ENCODE peak calls at places on chromosomes 11 and 22, in five cellular contexts. One of them, this sample, is unnamed.

GRCh38 chr11:19978668-19979518 is 181.4 kb downstream of the DBX1 start:
- DNase-seq in aorta: peak; percentile 82
- DNase-seq in CD8-positive, alpha-beta memory T cell: no peak
- DNase-seq in OCI-LY7: no peak
- DNase-seq in esophagus squamous epithelium: no peak
- DNase-seq in this sample: no peak

GRCh38 chr11:126082251-126083109 is 19.8 kb upstream of the CDON start:
- DNase-seq in aorta: no peak
- DNase-seq in CD8-positive, alpha-beta memory T cell: no peak
- DNase-seq in OCI-LY7: no peak
- DNase-seq in esophagus squamous epithelium: no peak
- DNase-seq in this sample: peak; percentile 8

GRCh38 chr22:33271390-33272161 is 213.4 kb upstream of the SYN3 start:
- DNase-seq in aorta: peak; percentile 89
- DNase-seq in CD8-positive, alpha-beta memory T cell: no peak
- DNase-seq in OCI-LY7: peak; percentile 99
- DNase-seq in esophagus squamous epithelium: no peak
- DNase-seq in this sample: no peak

GRCh38 chr22:25564979-25565677 is 653 bp downstream of the GRK3 start:
- DNase-seq in aorta: peak; percentile 80
- DNase-seq in CD8-positive, alpha-beta memory T cell: peak; percentile 11
- DNase-seq in OCI-LY7: peak; percentile 39
- DNase-seq in esophagus squamous epithelium: no peak
- DNase-seq in this sample: no peak

GRCh38 chr11:105821781-105822180 is 200.3 kb downstream of the MSANTD4 start:
- DNase-seq in aorta: no peak
- DNase-seq in CD8-positive, alpha-beta memory T cell: no peak
- DNase-seq in OCI-LY7: no peak
- DNase-seq in esophagus squamous epithelium: no peak
- DNase-seq in this sample: no peak

GRCh38 chr11:7672960-7673723 is at the start of gene CYB5R2:
- DNase-seq in aorta: peak; percentile 94
- DNase-seq in CD8-positive, alpha-beta memory T cell: no peak
- DNase-seq in OCI-LY7: no peak
- DNase-seq in esophagus squamous epithelium: no peak
- DNase-seq in this sample: no peak

GRCh38 chr22:40030757-40031092 is 36.0 kb downstream of the FAM83F start:
- DNase-seq in aorta: peak; percentile 30
- DNase-seq in CD8-positive, alpha-beta memory T cell: no peak
- DNase-seq in OCI-LY7: no peak
- DNase-seq in esophagus squamous epithelium: no peak
- DNase-seq in this sample: no peak

GRCh38 chr11:124953753-124954624 is at the start of gene CCDC15:
- DNase-seq in aorta: peak; percentile 99
- DNase-seq in CD8-positive, alpha-beta memory T cell: peak; percentile 93
- DNase-seq in OCI-LY7: peak; percentile 97
- DNase-seq in esophagus squamous epithelium: peak; percentile 88
- DNase-seq in this sample: peak; percentile 99

GRCh38 chr22:27278986-27279385 is 522.6 kb downstream of the MN1 start:
- DNase-seq in aorta: no peak
- DNase-seq in CD8-positive, alpha-beta memory T cell: no peak
- DNase-seq in OCI-LY7: no peak
- DNase-seq in esophagus squamous epithelium: no peak
- DNase-seq in this sample: no peak

GRCh38 chr11:67571443-67571842 is 12.2 kb upstream of the GSTP1 start:
- DNase-seq in aorta: no peak
- DNase-seq in CD8-positive, alpha-beta memory T cell: no peak
- DNase-seq in OCI-LY7: no peak
- DNase-seq in esophagus squamous epithelium: no peak
- DNase-seq in this sample: no peak

GRCh38 chr11:66311965-66312548 is 4.8 kb downstream of the CD248 start:
- DNase-seq in aorta: peak; percentile 96
- DNase-seq in CD8-positive, alpha-beta memory T cell: peak; percentile 100
- DNase-seq in OCI-LY7: peak; percentile 98
- DNase-seq in esophagus squamous epithelium: peak; percentile 92
- DNase-seq in this sample: peak; percentile 88

GRCh38 chr11:120505801-120506425 is 5.6 kb upstream of the GRIK4 start:
- DNase-seq in aorta: no peak
- DNase-seq in CD8-positive, alpha-beta memory T cell: no peak
- DNase-seq in OCI-LY7: no peak
- DNase-seq in esophagus squamous epithelium: no peak
- DNase-seq in this sample: no peak

DNA sequence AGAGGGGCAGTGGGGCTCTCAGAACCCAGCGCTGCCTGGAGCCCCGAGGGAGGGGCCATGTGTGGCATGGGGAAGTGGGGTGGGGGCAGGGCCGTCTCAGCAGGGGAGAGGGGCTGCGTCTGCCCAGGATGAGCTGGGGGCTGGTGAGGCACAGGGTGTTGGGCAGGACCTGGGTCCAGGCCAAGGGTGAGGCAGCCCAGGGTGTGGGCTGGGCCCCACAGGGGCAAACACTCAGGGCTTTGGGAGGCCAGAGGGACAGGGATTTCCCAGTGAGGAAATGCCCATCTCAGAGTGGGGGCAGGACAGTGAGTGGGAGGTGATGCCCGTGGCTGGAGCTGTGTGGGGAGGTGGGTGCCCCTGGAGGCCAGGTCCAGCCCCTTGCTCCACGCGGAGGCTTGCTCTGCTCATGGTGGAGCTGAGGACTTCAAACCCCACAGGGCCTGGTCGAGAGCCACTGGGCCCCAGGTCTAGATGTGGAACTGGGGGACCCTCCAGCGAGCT is 5.4 kb downstream of the PLXNB2 start:
- DNase-seq in aorta: no peak
- DNase-seq in CD8-positive, alpha-beta memory T cell: no peak
- DNase-seq in OCI-LY7: no peak
- DNase-seq in esophagus squamous epithelium: no peak
- DNase-seq in this sample: no peak
- H3K27ac ChIP-seq in aorta: no peak overlapping the region
- H3K27ac ChIP-seq in CD8-positive, alpha-beta memory T cell: no peak overlapping the region
- H3K27ac ChIP-seq in OCI-LY7: no peak overlapping the region
- H3K27ac ChIP-seq in esophagus squamous epithelium: peak overlapping the region; percentile 97
- H3K27ac ChIP-seq in this sample: peak overlapping the region; percentile 43

GRCh38 chr22:35307372-35307771 is 7.7 kb downstream of the TOM1 start:
- DNase-seq in aorta: peak; percentile 47
- DNase-seq in CD8-positive, alpha-beta memory T cell: no peak
- DNase-seq in OCI-LY7: no peak
- DNase-seq in esophagus squamous epithelium: no peak
- DNase-seq in this sample: no peak

GRCh38 chr22:35308480-35308945 is 8.8 kb downstream of the TOM1 start:
- DNase-seq in aorta: peak; percentile 12
- DNase-seq in CD8-positive, alpha-beta memory T cell: peak; percentile 22
- DNase-seq in OCI-LY7: peak; percentile 36
- DNase-seq in esophagus squamous epithelium: no peak
- DNase-seq in this sample: no peak

GRCh38 chr22:35305525-35306070 is 5.9 kb downstream of the TOM1 start:
- DNase-seq in aorta: no peak
- DNase-seq in CD8-positive, alpha-beta memory T cell: no peak
- DNase-seq in OCI-LY7: no peak
- DNase-seq in esophagus squamous epithelium: no peak
- DNase-seq in this sample: no peak

GRCh38 chr22:35307892-35308291 is 8.2 kb downstream of the TOM1 start:
- DNase-seq in aorta: peak; percentile 13
- DNase-seq in CD8-positive, alpha-beta memory T cell: no peak
- DNase-seq in OCI-LY7: no peak
- DNase-seq in esophagus squamous epithelium: no peak
- DNase-seq in this sample: no peak

GRCh38 chr22:35306350-35306967 is 6.8 kb downstream of the TOM1 start:
- DNase-seq in aorta: no peak
- DNase-seq in CD8-positive, alpha-beta memory T cell: no peak
- DNase-seq in OCI-LY7: peak; percentile 37
- DNase-seq in esophagus squamous epithelium: no peak
- DNase-seq in this sample: no peak
- H3K27ac ChIP-seq in aorta: no peak overlapping the region
- H3K27ac ChIP-seq in CD8-positive, alpha-beta memory T cell: no peak overlapping the region
- H3K27ac ChIP-seq in OCI-LY7: peak overlapping the region; percentile 36
- H3K27ac ChIP-seq in esophagus squamous epithelium: peak overlapping the region; percentile 91
- H3K27ac ChIP-seq in this sample: no peak overlapping the region

GRCh38 chr11:78783846-78784245 is 209.2 kb upstream of the NARS2 start:
- DNase-seq in aorta: no peak
- DNase-seq in CD8-positive, alpha-beta memory T cell: no peak
- DNase-seq in OCI-LY7: no peak
- DNase-seq in esophagus squamous epithelium: no peak
- DNase-seq in this sample: no peak

GRCh38 chr11:78782725-78783124 is 208.1 kb upstream of the NARS2 start:
- DNase-seq in aorta: no peak
- DNase-seq in CD8-positive, alpha-beta memory T cell: no peak
- DNase-seq in OCI-LY7: no peak
- DNase-seq in esophagus squamous epithelium: no peak
- DNase-seq in this sample: no peak

GRCh38 chr11:78783301-78783700 is 208.6 kb upstream of the NARS2 start:
- DNase-seq in aorta: no peak
- DNase-seq in CD8-positive, alpha-beta memory T cell: no peak
- DNase-seq in OCI-LY7: no peak
- DNase-seq in esophagus squamous epithelium: no peak
- DNase-seq in this sample: no peak

GRCh38 chr11:78786086-78786485 is 211.4 kb upstream of the NARS2 start:
- DNase-seq in aorta: no peak
- DNase-seq in CD8-positive, alpha-beta memory T cell: no peak
- DNase-seq in OCI-LY7: no peak
- DNase-seq in esophagus squamous epithelium: no peak
- DNase-seq in this sample: no peak

GRCh38 chr11:78784321-78785061 is 209.8 kb upstream of the NARS2 start:
- DNase-seq in aorta: no peak
- DNase-seq in CD8-positive, alpha-beta memory T cell: no peak
- DNase-seq in OCI-LY7: no peak
- DNase-seq in esophagus squamous epithelium: no peak
- DNase-seq in this sample: no peak
- H3K27ac ChIP-seq in aorta: no peak overlapping the region
- H3K27ac ChIP-seq in CD8-positive, alpha-beta memory T cell: no peak overlapping the region
- H3K27ac ChIP-seq in OCI-LY7: no peak overlapping the region
- H3K27ac ChIP-seq in esophagus squamous epithelium: no peak overlapping the region
- H3K27ac ChIP-seq in this sample: no peak overlapping the region

DNA sequence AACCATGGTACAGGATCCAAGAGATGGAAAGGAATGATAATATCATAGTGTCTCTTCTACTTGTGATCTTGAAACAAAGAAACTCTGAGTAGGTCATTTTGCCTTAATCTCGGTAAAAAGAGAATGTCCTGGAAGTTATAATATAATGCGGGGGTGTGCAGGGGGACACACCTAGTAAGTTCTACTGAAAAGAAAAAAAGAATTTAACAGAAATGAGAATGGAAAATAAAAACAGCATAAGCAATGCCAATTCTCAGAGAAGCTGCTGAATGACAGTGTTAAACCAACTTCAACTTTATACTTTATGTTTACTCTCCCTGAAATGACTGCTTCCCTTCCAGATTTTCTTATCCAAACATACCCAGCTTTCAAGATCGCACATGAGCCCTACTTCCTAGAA is 2.0 kb downstream of the HPS5 start:
- DNase-seq in aorta: no peak
- DNase-seq in CD8-positive, alpha-beta memory T cell: no peak
- DNase-seq in OCI-LY7: no peak
- DNase-seq in esophagus squamous epithelium: no peak
- DNase-seq in this sample: no peak
- H3K27ac ChIP-seq in aorta: no peak overlapping the region
- H3K27ac ChIP-seq in CD8-positive, alpha-beta memory T cell: no peak overlapping the region
- H3K27ac ChIP-seq in OCI-LY7: no peak overlapping the region
- H3K27ac ChIP-seq in esophagus squamous epithelium: no peak overlapping the region
- H3K27ac ChIP-seq in this sample: no peak overlapping the region